ENCODE peak calls at places on chromosomes 2 and 18, in nine cellular contexts. A, T, G, J, X, F, W, D and P are unnamed samples.

GRCh38 chr2:48454504-48454903 is 75.5 kb upstream of the STON1 start:
- DNase-seq in T (no peak), F (no peak), A (peak; percentile 19), W (no peak), X (no peak), D (no peak), J (no peak), G (no peak), P (no peak)

GRCh38 chr18:56645415-56646016 is 5.6 kb upstream of the WDR7 start:
- DNase-seq in F (no peak), G (no peak), A (no peak), J (no peak), D (no peak), W (no peak), X (no peak), T (no peak), P (no peak)

GRCh38 chr18:39841133-39842041 is 2113.6 kb upstream of the PIK3C3 start:
- DNase-seq in W (peak; percentile 4), A (peak; percentile 50), G (peak; percentile 60), D (peak; percentile 41), F (no peak), X (peak; percentile 20), J (peak; percentile 27), T (no peak), P (peak; percentile 62)

GRCh38 chr2:107025869-107026380 is 140.0 kb upstream of the ST6GAL2 start:
- DNase-seq in F (peak; percentile 80), T (no peak), W (no peak), A (peak; percentile 23), D (no peak), J (no peak), X (no peak), G (no peak), P (no peak)

GRCh38 chr2:231701456-231702373 is 6.6 kb upstream of the PTMA start:
- DNase-seq in W (no peak), F (no peak), J (no peak), X (no peak), T (no peak), D (no peak), G (peak; percentile 45), A (peak; percentile 57), P (no peak)

GRCh38 chr18:23939366-23939765 is 75.2 kb upstream of the TTC39C start:
- DNase-seq in J (no peak), F (no peak), X (no peak), G (no peak), A (no peak), T (no peak), W (no peak), D (no peak), P (no peak)

GRCh38 chr18:75160315-75160714 is 48.6 kb downstream of the PTGR3 start:
- DNase-seq in D (no peak), W (no peak), A (no peak), G (no peak), F (no peak), J (no peak), X (no peak), T (no peak), P (no peak)

GRCh38 chr2:103986001-103986400 is 867.9 kb upstream of the POU3F3 start:
- DNase-seq in W (no peak), J (no peak), A (no peak), X (no peak), G (no peak), F (no peak), T (no peak), D (no peak), P (no peak)

GRCh38 chr2:119464977-119465376 is 33.3 kb downstream of the TMEM37 start:
- DNase-seq in G (no peak), A (no peak), W (no peak), J (no peak), T (no peak), X (no peak), D (no peak), F (no peak), P (no peak)

GRCh38 chr2:176687350-176687749 is 418.1 kb downstream of the MTX2 start:
- DNase-seq in J (no peak), A (no peak), F (no peak), D (no peak), G (no peak), T (no peak), W (no peak), X (no peak), P (no peak)

GRCh38 chr2:210287301-210287700 is 27.7 kb downstream of the MYL1 start:
- DNase-seq in X (no peak), A (no peak), J (no peak), G (no peak), T (no peak), D (no peak), F (no peak), W (no peak), P (no peak)

DNA sequence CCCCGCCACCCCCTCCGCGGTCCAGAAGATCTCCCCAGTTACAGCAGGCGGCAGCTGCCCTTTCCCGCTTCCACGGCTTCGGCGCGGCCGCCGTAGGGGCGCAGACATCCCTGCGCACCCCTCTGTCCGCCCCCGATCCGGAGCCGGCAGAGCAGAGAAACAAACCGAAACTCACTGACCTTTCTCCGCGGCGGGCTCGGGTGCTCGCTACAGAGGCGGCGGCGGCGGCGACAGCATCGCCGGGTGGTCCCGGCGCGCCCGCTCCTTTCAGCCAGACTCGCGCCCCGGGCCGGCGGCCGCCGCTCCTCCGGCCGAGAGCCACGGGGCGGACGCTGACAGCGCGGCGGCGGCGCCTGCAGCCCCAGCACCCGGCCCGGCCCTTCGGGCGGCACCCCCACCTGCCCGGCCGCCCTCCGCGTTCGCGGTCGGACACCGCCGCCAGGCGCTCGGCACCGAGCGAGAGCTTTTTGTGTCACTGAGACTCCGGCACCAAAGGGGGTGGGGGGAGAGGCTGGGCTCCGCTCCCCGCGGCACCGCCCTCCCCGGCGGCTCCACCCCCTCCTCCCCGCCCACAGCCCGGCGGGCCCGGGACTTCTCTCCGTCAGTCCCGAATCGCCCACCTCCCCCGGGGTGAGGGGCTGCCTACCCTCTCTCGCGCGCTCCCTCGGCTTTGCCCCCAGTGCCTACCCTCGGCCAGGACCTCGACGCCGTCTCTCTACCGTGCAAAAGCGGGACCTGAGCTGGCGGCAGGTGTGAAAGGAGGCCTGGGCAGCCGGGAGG is 1.4 kb upstream of the RNF152 start:
- DNase-seq in D (no peak), F (no peak), J (no peak), W (peak; percentile 87), T (no peak), A (peak; percentile 64), G (peak; percentile 11), X (peak; percentile 72), P (peak; percentile 62)
- TF ChIP-seq CTCF in D (no peak), F (peak; percentile 25), J (peak; percentile 24), W (peak; percentile 37), T (peak; percentile 31), A (peak; percentile 54), G (peak; percentile 45), X (peak; percentile 13), P (no peak)

GRCh38 chr2:98923244-98923940 is 12.6 kb downstream of the CRACDL start:
- DNase-seq in A (no peak), T (no peak), F (no peak), D (no peak), J (no peak), W (no peak), X (no peak), G (no peak), P (no peak)
- TF ChIP-seq CTCF in A (peak; percentile 7), T (peak; percentile 1), F (no peak), D (peak; percentile 46), J (peak; percentile 27), W (no peak), X (peak; percentile 25), G (peak; percentile 53), P (no peak)

DNA sequence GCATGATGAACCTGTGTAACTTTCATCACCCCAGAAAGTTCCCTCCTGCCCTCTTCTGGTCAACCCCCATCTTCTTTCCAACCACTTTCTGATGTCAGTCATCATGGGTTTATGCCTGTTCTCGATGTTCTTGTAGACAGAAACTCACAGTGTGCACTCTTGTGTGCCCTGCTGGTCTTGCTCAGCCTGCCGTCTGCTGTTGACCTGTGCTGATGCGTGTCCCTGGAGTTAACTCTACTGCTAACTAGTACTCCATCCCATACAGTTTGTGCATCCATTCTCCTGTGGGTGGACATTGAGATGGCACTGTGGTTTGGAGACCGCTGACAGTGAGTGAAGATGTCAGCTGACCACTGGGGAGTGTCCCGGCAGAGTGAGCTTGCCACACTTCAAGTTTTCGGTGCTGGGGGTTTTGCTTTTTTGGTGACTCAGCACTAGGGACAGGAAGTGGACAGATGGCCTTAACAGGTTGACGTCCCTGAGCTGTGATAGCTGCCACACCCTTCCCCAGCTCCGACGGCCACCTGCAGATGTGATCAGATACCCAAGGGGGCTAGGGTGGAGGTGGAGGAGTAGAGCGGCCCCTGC is 14.8 kb downstream of the KLHL29 start:
- DNase-seq in X (no peak), T (peak; percentile 64), G (no peak), A (no peak), F (no peak), W (no peak), D (no peak), J (no peak), P (no peak)
- TF ChIP-seq CTCF in X (no peak), T (peak; percentile 50), G (no peak), A (no peak), F (no peak), W (no peak), D (no peak), J (no peak), P (no peak)

GRCh38 chr18:22174341-22175148 is 5.2 kb downstream of the GATA6 start:
- DNase-seq in D (no peak), F (no peak), G (no peak), X (no peak), W (no peak), J (no peak), A (no peak), T (no peak), P (no peak)
- TF ChIP-seq CTCF in D (no peak), F (no peak), G (peak; percentile 26), X (no peak), W (peak; percentile 8), J (no peak), A (no peak), T (no peak), P (no peak)

DNA sequence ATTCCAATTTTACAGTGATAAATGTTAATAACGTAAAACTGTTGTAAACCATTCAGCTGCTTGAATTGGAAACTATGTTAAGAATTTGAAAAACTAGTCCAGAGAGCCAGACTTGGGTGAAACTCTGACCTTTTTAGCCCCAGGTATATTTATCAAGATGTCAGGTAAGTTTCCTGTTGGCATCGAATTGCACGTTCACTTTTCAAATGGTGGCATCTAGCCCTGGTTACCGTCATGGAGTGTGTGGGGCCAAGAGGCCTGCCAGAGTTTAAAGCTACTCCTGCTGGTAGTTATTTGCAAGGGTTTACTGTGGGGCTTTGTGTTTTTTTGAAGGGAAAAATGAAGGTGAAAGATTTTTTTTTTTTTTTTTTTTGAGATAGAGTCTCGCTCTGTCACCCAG is 109.9 kb downstream of the WDSUB1 start:
- DNase-seq in X (no peak), A (peak; percentile 5), J (no peak), F (no peak), W (no peak), T (no peak), D (peak; percentile 71), G (no peak), P (no peak)
- TF ChIP-seq CTCF in X (peak; percentile 28), A (no peak), J (peak; percentile 24), F (no peak), W (no peak), T (no peak), D (no peak), G (no peak), P (no peak)

GRCh38 chr2:235659767-235660322 is 166.0 kb downstream of the AGAP1 start:
- DNase-seq in D (no peak), T (no peak), J (peak; percentile 66), A (peak; percentile 93), F (peak; percentile 71), X (no peak), G (peak; percentile 23), W (no peak), P (no peak)
- TF ChIP-seq CTCF in D (no peak), T (no peak), J (no peak), A (no peak), F (no peak), X (no peak), G (no peak), W (no peak), P (no peak)